ENCODE peak calls at places on chromosome 1, in ten cellular contexts. One of them, this sample, is unnamed.

GRCh38 chr1:24868016-24868875 is 61.8 kb downstream of the RUNX3 start:
- DNase-seq in lower leg skin: peak; percentile 78
- DNase-seq in iris pigment epithelial cell: no peak
- DNase-seq in stimulated activated CD4-positive, alpha-beta T cell treated with anti-CD3 and anti-CD28 coated beads, TNF-alpha, amount 100 ng/mL, for 4 hours: no peak
- DNase-seq in stimulated activated naive CD4-positive, alpha-beta T cell: no peak
- DNase-seq in activated naive CD4-positive, alpha-beta T cell treated with Interleukin-2 at 50 U/mL for 16 hours: no peak
- DNase-seq in CD8-positive, alpha-beta memory T cell: no peak
- DNase-seq in endothelial cell of umbilical vein: no peak
- DNase-seq in ovary: no peak
- DNase-seq in substantia nigra: no peak
- DNase-seq in this sample: no peak

GRCh38 chr1:109170051-109170775 is 43.5 kb upstream of the SARS1 start:
- DNase-seq in lower leg skin: no peak
- DNase-seq in iris pigment epithelial cell: peak; percentile 46
- DNase-seq in stimulated activated CD4-positive, alpha-beta T cell treated with anti-CD3 and anti-CD28 coated beads, TNF-alpha, amount 100 ng/mL, for 4 hours: no peak
- DNase-seq in stimulated activated naive CD4-positive, alpha-beta T cell: no peak
- DNase-seq in activated naive CD4-positive, alpha-beta T cell treated with Interleukin-2 at 50 U/mL for 16 hours: no peak
- DNase-seq in CD8-positive, alpha-beta memory T cell: no peak
- DNase-seq in endothelial cell of umbilical vein: peak; percentile 66
- DNase-seq in ovary: no peak
- DNase-seq in substantia nigra: no peak
- DNase-seq in this sample: no peak

GRCh38 chr1:185644531-185644930 is 89.7 kb upstream of the HMCN1 start:
- DNase-seq in lower leg skin: no peak
- DNase-seq in iris pigment epithelial cell: peak; percentile 39
- DNase-seq in stimulated activated CD4-positive, alpha-beta T cell treated with anti-CD3 and anti-CD28 coated beads, TNF-alpha, amount 100 ng/mL, for 4 hours: no peak
- DNase-seq in stimulated activated naive CD4-positive, alpha-beta T cell: no peak
- DNase-seq in activated naive CD4-positive, alpha-beta T cell treated with Interleukin-2 at 50 U/mL for 16 hours: no peak
- DNase-seq in CD8-positive, alpha-beta memory T cell: no peak
- DNase-seq in endothelial cell of umbilical vein: no peak
- DNase-seq in ovary: no peak
- DNase-seq in substantia nigra: no peak
- DNase-seq in this sample: no peak

GRCh38 chr1:182666736-182667135 is 17.7 kb downstream of the RGS8 start:
- DNase-seq in lower leg skin: no peak
- DNase-seq in iris pigment epithelial cell: no peak
- DNase-seq in stimulated activated CD4-positive, alpha-beta T cell treated with anti-CD3 and anti-CD28 coated beads, TNF-alpha, amount 100 ng/mL, for 4 hours: no peak
- DNase-seq in stimulated activated naive CD4-positive, alpha-beta T cell: no peak
- DNase-seq in activated naive CD4-positive, alpha-beta T cell treated with Interleukin-2 at 50 U/mL for 16 hours: no peak
- DNase-seq in CD8-positive, alpha-beta memory T cell: no peak
- DNase-seq in endothelial cell of umbilical vein: no peak
- DNase-seq in ovary: no peak
- DNase-seq in substantia nigra: no peak
- DNase-seq in this sample: no peak

GRCh38 chr1:20446796-20447195 is 39.2 kb downstream of the CAMK2N1 start:
- DNase-seq in lower leg skin: no peak
- DNase-seq in iris pigment epithelial cell: peak; percentile 48
- DNase-seq in stimulated activated CD4-positive, alpha-beta T cell treated with anti-CD3 and anti-CD28 coated beads, TNF-alpha, amount 100 ng/mL, for 4 hours: no peak
- DNase-seq in stimulated activated naive CD4-positive, alpha-beta T cell: no peak
- DNase-seq in activated naive CD4-positive, alpha-beta T cell treated with Interleukin-2 at 50 U/mL for 16 hours: no peak
- DNase-seq in CD8-positive, alpha-beta memory T cell: no peak
- DNase-seq in endothelial cell of umbilical vein: no peak
- DNase-seq in ovary: no peak
- DNase-seq in substantia nigra: no peak
- DNase-seq in this sample: no peak

GRCh38 chr1:62336638-62337534 is 17.7 kb upstream of the KANK4 start:
- DNase-seq in lower leg skin: no peak
- DNase-seq in iris pigment epithelial cell: no peak
- DNase-seq in stimulated activated CD4-positive, alpha-beta T cell treated with anti-CD3 and anti-CD28 coated beads, TNF-alpha, amount 100 ng/mL, for 4 hours: no peak
- DNase-seq in stimulated activated naive CD4-positive, alpha-beta T cell: no peak
- DNase-seq in activated naive CD4-positive, alpha-beta T cell treated with Interleukin-2 at 50 U/mL for 16 hours: no peak
- DNase-seq in CD8-positive, alpha-beta memory T cell: no peak
- DNase-seq in endothelial cell of umbilical vein: no peak
- DNase-seq in ovary: no peak
- DNase-seq in substantia nigra: no peak
- DNase-seq in this sample: peak; percentile 50

GRCh38 chr1:168482106-168482505 is 61.7 kb downstream of the XCL2 start:
- DNase-seq in lower leg skin: no peak
- DNase-seq in iris pigment epithelial cell: peak; percentile 32
- DNase-seq in stimulated activated CD4-positive, alpha-beta T cell treated with anti-CD3 and anti-CD28 coated beads, TNF-alpha, amount 100 ng/mL, for 4 hours: no peak
- DNase-seq in stimulated activated naive CD4-positive, alpha-beta T cell: no peak
- DNase-seq in activated naive CD4-positive, alpha-beta T cell treated with Interleukin-2 at 50 U/mL for 16 hours: no peak
- DNase-seq in CD8-positive, alpha-beta memory T cell: no peak
- DNase-seq in endothelial cell of umbilical vein: no peak
- DNase-seq in ovary: no peak
- DNase-seq in substantia nigra: no peak
- DNase-seq in this sample: no peak

GRCh38 chr1:154501423-154502065 is 475 bp upstream of the TDRD10 start:
- DNase-seq in lower leg skin: peak; percentile 94
- DNase-seq in iris pigment epithelial cell: no peak
- DNase-seq in stimulated activated CD4-positive, alpha-beta T cell treated with anti-CD3 and anti-CD28 coated beads, TNF-alpha, amount 100 ng/mL, for 4 hours: no peak
- DNase-seq in stimulated activated naive CD4-positive, alpha-beta T cell: no peak
- DNase-seq in activated naive CD4-positive, alpha-beta T cell treated with Interleukin-2 at 50 U/mL for 16 hours: no peak
- DNase-seq in CD8-positive, alpha-beta memory T cell: no peak
- DNase-seq in endothelial cell of umbilical vein: peak; percentile 43
- DNase-seq in ovary: peak; percentile 83
- DNase-seq in substantia nigra: no peak
- DNase-seq in this sample: peak; percentile 74

GRCh38 chr1:24379733-24380315 is 33.8 kb downstream of the STPG1 start:
- DNase-seq in lower leg skin: peak; percentile 15
- DNase-seq in iris pigment epithelial cell: peak; percentile 85
- DNase-seq in stimulated activated CD4-positive, alpha-beta T cell treated with anti-CD3 and anti-CD28 coated beads, TNF-alpha, amount 100 ng/mL, for 4 hours: no peak
- DNase-seq in stimulated activated naive CD4-positive, alpha-beta T cell: no peak
- DNase-seq in activated naive CD4-positive, alpha-beta T cell treated with Interleukin-2 at 50 U/mL for 16 hours: no peak
- DNase-seq in CD8-positive, alpha-beta memory T cell: no peak
- DNase-seq in endothelial cell of umbilical vein: no peak
- DNase-seq in ovary: no peak
- DNase-seq in substantia nigra: no peak
- DNase-seq in this sample: no peak

GRCh38 chr1:51331206-51332100 is 1.1 kb upstream of the TTC39A start:
- DNase-seq in lower leg skin: peak; percentile 84
- DNase-seq in iris pigment epithelial cell: peak; percentile 40
- DNase-seq in stimulated activated CD4-positive, alpha-beta T cell treated with anti-CD3 and anti-CD28 coated beads, TNF-alpha, amount 100 ng/mL, for 4 hours: no peak
- DNase-seq in stimulated activated naive CD4-positive, alpha-beta T cell: no peak
- DNase-seq in activated naive CD4-positive, alpha-beta T cell treated with Interleukin-2 at 50 U/mL for 16 hours: no peak
- DNase-seq in CD8-positive, alpha-beta memory T cell: no peak
- DNase-seq in endothelial cell of umbilical vein: peak; percentile 41
- DNase-seq in ovary: no peak
- DNase-seq in substantia nigra: no peak
- DNase-seq in this sample: peak; percentile 30

GRCh38 chr1:228226956-228227791 is 19.3 kb downstream of the OBSCN start:
- DNase-seq in lower leg skin: peak; percentile 68
- DNase-seq in iris pigment epithelial cell: peak; percentile 84
- DNase-seq in stimulated activated CD4-positive, alpha-beta T cell treated with anti-CD3 and anti-CD28 coated beads, TNF-alpha, amount 100 ng/mL, for 4 hours: no peak
- DNase-seq in stimulated activated naive CD4-positive, alpha-beta T cell: no peak
- DNase-seq in activated naive CD4-positive, alpha-beta T cell treated with Interleukin-2 at 50 U/mL for 16 hours: no peak
- DNase-seq in CD8-positive, alpha-beta memory T cell: no peak
- DNase-seq in endothelial cell of umbilical vein: peak; percentile 15
- DNase-seq in ovary: no peak
- DNase-seq in substantia nigra: no peak
- DNase-seq in this sample: no peak

GRCh38 chr1:89557954-89558353 is 33.3 kb downstream of the LRRC8B start:
- DNase-seq in lower leg skin: no peak
- DNase-seq in iris pigment epithelial cell: no peak
- DNase-seq in stimulated activated CD4-positive, alpha-beta T cell treated with anti-CD3 and anti-CD28 coated beads, TNF-alpha, amount 100 ng/mL, for 4 hours: no peak
- DNase-seq in stimulated activated naive CD4-positive, alpha-beta T cell: no peak
- DNase-seq in activated naive CD4-positive, alpha-beta T cell treated with Interleukin-2 at 50 U/mL for 16 hours: no peak
- DNase-seq in CD8-positive, alpha-beta memory T cell: no peak
- DNase-seq in endothelial cell of umbilical vein: no peak
- DNase-seq in ovary: no peak
- DNase-seq in substantia nigra: no peak
- DNase-seq in this sample: no peak

GRCh38 chr1:154870117-154870571 is at the start of gene KCNN3:
- DNase-seq in lower leg skin: peak; percentile 97
- DNase-seq in iris pigment epithelial cell: peak; percentile 91
- DNase-seq in stimulated activated CD4-positive, alpha-beta T cell treated with anti-CD3 and anti-CD28 coated beads, TNF-alpha, amount 100 ng/mL, for 4 hours: peak; percentile 54
- DNase-seq in stimulated activated naive CD4-positive, alpha-beta T cell: peak; percentile 61
- DNase-seq in activated naive CD4-positive, alpha-beta T cell treated with Interleukin-2 at 50 U/mL for 16 hours: peak; percentile 83
- DNase-seq in CD8-positive, alpha-beta memory T cell: peak; percentile 65
- DNase-seq in endothelial cell of umbilical vein: peak; percentile 93
- DNase-seq in ovary: peak; percentile 96
- DNase-seq in substantia nigra: peak; percentile 83
- DNase-seq in this sample: peak; percentile 93

GRCh38 chr1:35656863-35657232 is 15.5 kb upstream of the PSMB2 start:
- DNase-seq in lower leg skin: no peak
- DNase-seq in iris pigment epithelial cell: no peak
- DNase-seq in stimulated activated CD4-positive, alpha-beta T cell treated with anti-CD3 and anti-CD28 coated beads, TNF-alpha, amount 100 ng/mL, for 4 hours: no peak
- DNase-seq in stimulated activated naive CD4-positive, alpha-beta T cell: no peak
- DNase-seq in activated naive CD4-positive, alpha-beta T cell treated with Interleukin-2 at 50 U/mL for 16 hours: no peak
- DNase-seq in CD8-positive, alpha-beta memory T cell: no peak
- DNase-seq in endothelial cell of umbilical vein: no peak
- DNase-seq in ovary: no peak
- DNase-seq in substantia nigra: no peak
- DNase-seq in this sample: no peak

GRCh38 chr1:204286841-204287387 is 72.8 kb downstream of the PLEKHA6 start:
- DNase-seq in lower leg skin: peak; percentile 85
- DNase-seq in iris pigment epithelial cell: no peak
- DNase-seq in stimulated activated CD4-positive, alpha-beta T cell treated with anti-CD3 and anti-CD28 coated beads, TNF-alpha, amount 100 ng/mL, for 4 hours: peak; percentile 12
- DNase-seq in stimulated activated naive CD4-positive, alpha-beta T cell: peak; percentile 61
- DNase-seq in activated naive CD4-positive, alpha-beta T cell treated with Interleukin-2 at 50 U/mL for 16 hours: peak; percentile 12
- DNase-seq in CD8-positive, alpha-beta memory T cell: peak; percentile 8
- DNase-seq in endothelial cell of umbilical vein: no peak
- DNase-seq in ovary: no peak
- DNase-seq in substantia nigra: no peak
- DNase-seq in this sample: no peak

This sample was measured in heart right ventricle.